ENCODE peak calls at places on chromosomes 11 and 22, in four cellular contexts. P is GM12865, B is left ventricle myocardium inferior, I is upper lobe of right lung. O is an unnamed sample.

GRCh38 chr11:64556044-64556720 is 34.8 kb upstream of the SLC22A12 start:
- DNase-seq in P (no peak), I (peak), B (no peak), O (no peak)

GRCh38 chr11:67271548-67272284 is 5.4 kb downstream of the GRK2 start:
- DNase-seq in I (peak), B (no peak), P (peak), O (no peak)

GRCh38 chr22:49534386-49534785 is 293.3 kb downstream of the BRD1 start:
- DNase-seq in P (no peak), I (peak), B (no peak), O (no peak)

GRCh38 chr11:95242202-95242989 is 11.4 kb upstream of the SESN3 start:
- DNase-seq in I (no peak), P (peak), B (no peak), O (no peak)

GRCh38 chr11:77602385-77603105 is 12.8 kb downstream of the AQP11 start:
- DNase-seq in I (no peak), P (no peak), B (no peak), O (no peak)

GRCh38 chr11:134248910-134249480 is 4.2 kb downstream of the THYN1 start:
- DNase-seq in B (no peak), I (no peak), P (peak), O (no peak)

GRCh38 chr11:17703951-17704350 is 15.4 kb upstream of the MYOD1 start:
- DNase-seq in B (no peak), P (peak), I (no peak), O (no peak)

GRCh38 chr11:35035894-35036408 is 103.0 kb upstream of the CD44 start:
- DNase-seq in I (no peak), B (no peak), P (peak), O (no peak)

GRCh38 chr11:15073361-15074205 is at the start of gene CALCB:
- DNase-seq in B (no peak), P (no peak), I (no peak), O (peak)

GRCh38 chr11:96942855-96943254 is 553.0 kb downstream of the JRKL start:
- DNase-seq in I (no peak), P (no peak), B (no peak), O (no peak)

GRCh38 chr11:61021661-61022212 is 50.3 kb downstream of the CD6 start:
- DNase-seq in B (no peak), I (peak), P (no peak), O (peak)

GRCh38 chr11:20529757-20530156 is 69.7 kb upstream of the SLC6A5 start:
- DNase-seq in B (no peak), I (no peak), P (no peak), O (no peak)

GRCh38 chr11:61725632-61726280 is 26.7 kb upstream of the MYRF start:
- DNase-seq in I (no peak), P (no peak), B (no peak), O (no peak)

GRCh38 chr11:114607753-114608459 is 12.3 kb upstream of the NXPE4 start:
- DNase-seq in B (no peak), I (no peak), P (peak), O (no peak)

GRCh38 chr11:70772950-70773349 is 374.6 kb downstream of the CTTN start:
- DNase-seq in I (no peak), B (no peak), P (no peak), O (no peak)

GRCh38 chr11:7571640-7572000 is 57.8 kb downstream of the PPFIBP2 start:
- DNase-seq in I (peak), B (peak), P (peak), O (peak)

GRCh38 chr11:15897211-15897960 is 459.0 kb downstream of the SOX6 start:
- DNase-seq in B (no peak), I (peak), P (no peak), O (peak)

GRCh38 chr22:31102441-31103081 is 4.8 kb downstream of the SELENOM start:
- DNase-seq in I (no peak), P (no peak), B (peak), O (peak)

DNA sequence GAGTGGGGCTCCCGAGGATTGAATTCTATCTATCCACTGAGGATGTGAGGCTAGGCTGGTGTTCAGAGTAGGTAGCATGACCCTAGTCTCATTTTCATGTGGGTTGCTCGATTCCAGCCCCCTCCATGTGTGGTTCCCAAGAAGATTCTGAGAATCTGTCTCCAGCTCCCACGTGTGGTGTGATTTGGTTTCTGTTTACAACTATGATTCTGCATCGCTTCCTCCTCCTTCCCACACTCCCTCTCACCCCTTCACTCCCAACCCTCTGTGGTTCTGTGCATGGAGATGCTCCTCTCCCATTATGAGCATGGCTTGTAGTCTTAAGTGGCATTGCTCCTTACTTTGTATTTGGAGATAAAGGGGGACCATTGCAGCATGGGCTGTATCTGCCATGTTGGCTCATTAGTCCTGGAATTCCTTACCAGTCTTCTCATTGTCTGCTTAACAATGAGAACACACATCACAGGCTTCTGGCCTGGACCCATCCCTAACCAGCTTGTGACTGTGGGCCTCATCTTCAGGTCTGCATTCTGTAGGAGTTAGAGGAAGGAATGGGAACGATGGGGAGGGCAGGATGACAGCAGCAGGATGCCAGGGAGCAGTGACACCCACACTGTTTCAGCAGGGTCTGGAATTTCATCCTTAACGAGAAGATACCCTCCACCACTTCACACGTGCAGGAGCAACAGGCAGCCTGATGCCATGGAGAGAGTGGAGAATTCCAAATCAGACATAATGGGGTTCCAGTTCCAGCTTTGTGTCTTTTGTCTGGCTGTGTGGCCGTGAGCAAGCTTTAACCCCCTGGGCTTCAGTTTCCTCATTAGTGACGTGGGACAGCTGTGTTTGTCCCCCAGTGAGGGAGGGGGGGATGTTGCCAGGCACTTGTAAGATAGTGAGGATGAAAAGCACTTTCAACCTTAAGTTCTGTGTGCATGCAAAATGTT is 86.0 kb downstream of the CCDC81 start:
- DNase-seq in I (no peak), P (no peak), B (no peak), O (no peak)
- TF ChIP-seq CTCF in I (no peak), P (no peak), B (no peak), O (no peak)

GRCh38 chr11:102268083-102268984 is 49.0 kb upstream of the BIRC3 start:
- DNase-seq in I (peak), B (peak), P (peak), O (peak)

GRCh38 chr11:102267602-102268001 is 49.7 kb upstream of the BIRC3 start:
- DNase-seq in B (no peak), P (no peak), I (no peak), O (no peak)

GRCh38 chr11:102266111-102266510 is 51.2 kb upstream of the BIRC3 start:
- DNase-seq in I (no peak), P (no peak), B (no peak), O (no peak)

GRCh38 chr11:102269927-102270326 is 47.4 kb upstream of the BIRC3 start:
- DNase-seq in I (no peak), B (no peak), P (no peak), O (no peak)

DNA sequence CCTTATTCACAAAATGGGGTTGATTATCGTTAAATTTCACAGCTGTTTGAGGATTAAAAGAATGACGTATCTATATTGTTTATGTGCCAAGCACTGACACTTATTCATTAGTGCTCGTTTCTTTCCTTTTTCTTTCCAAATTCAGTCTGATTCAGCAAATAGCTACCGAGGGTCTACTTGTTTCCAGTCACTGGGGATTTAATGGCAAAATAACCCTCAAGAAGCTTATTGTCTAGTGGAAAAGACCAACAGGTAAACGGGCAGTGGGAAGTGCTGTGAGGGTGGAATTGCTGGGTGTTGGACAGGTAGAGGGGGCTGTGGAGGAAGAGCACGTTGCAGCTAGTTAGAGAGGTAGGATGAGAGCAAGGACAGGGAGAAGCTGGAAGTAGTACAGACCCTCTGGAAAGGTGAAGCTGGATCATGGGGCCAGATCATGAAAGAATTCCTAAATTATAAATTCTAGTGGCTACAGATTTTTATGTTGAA is 48.3 kb upstream of the BIRC3 start:
- DNase-seq in P (no peak), I (no peak), B (no peak), O (no peak)
- TF ChIP-seq CTCF in P (no peak), I (no peak), B (no peak), O (no peak)

GRCh38 chr11:118142809-118143208 is 9.8 kb downstream of the SCN4B start:
- DNase-seq in I (peak), B (no peak), P (no peak), O (no peak)

GRCh38 chr11:118143661-118144185 is 8.9 kb downstream of the SCN4B start:
- DNase-seq in I (peak), P (no peak), B (no peak), O (no peak)

GRCh38 chr11:118144869-118145268 is 7.8 kb downstream of the SCN4B start:
- DNase-seq in I (peak), P (no peak), B (no peak), O (no peak)

GRCh38 chr11:118145285-118146227 is 7.1 kb downstream of the SCN4B start:
- DNase-seq in B (peak), P (peak), I (peak), O (peak)

DNA sequence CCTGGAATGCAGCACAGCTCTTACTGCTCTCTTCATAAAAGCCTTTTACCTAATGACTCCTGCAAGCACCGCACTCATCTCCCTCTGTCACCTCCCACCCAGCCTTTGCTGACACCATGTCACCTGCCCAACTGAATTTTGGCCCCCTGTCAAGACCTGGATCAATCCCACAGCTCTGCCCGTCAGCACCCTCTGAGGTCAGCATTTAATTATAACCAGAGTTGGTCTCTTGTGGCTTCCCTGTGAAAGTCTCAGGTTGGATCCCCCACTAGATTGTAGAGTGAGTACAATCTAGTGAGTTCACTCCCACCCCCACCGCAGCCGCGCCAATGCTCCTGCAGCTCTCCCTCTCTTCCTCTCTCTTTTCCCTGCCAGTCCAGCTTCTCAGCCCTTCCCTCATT is 8.3 kb downstream of the SCN4B start:
- DNase-seq in I (peak), B (peak), P (no peak), O (no peak)
- TF ChIP-seq CTCF in I (no peak), B (no peak), P (no peak), O (no peak)

GRCh38 chr11:123490527-123490926 is 60.5 kb downstream of the GRAMD1B start:
- DNase-seq in I (no peak), B (no peak), P (no peak), O (no peak)
- TF ChIP-seq CTCF in I (no peak), B (no peak), P (no peak), O (no peak)

O was measured in Calu3.